ENCODE peak calls at places on chromosomes 12 and 14, in four cellular contexts. One of them, this sample, is unnamed.

GRCh38 chr14:91220581-91221000 is 23.9 kb downstream of the GPR68 start:
- DNase-seq in activated T-cell treated with anti-CD3 and anti-CD28 coated beads for 1 hour: no peak
- DNase-seq in activated B cell treated with CpG ODN at 0.5 μM for 24 hours: no peak
- DNase-seq in GM13977: no peak
- DNase-seq in this sample: no peak

GRCh38 chr12:23569388-23569787 is 380.1 kb downstream of the SOX5 start:
- DNase-seq in GM13977: no peak
- DNase-seq in activated T-cell treated with anti-CD3 and anti-CD28 coated beads for 1 hour: no peak
- DNase-seq in activated B cell treated with CpG ODN at 0.5 μM for 24 hours: no peak
- DNase-seq in this sample: no peak

GRCh38 chr14:106875503-106875902 is 1349.1 kb downstream of the TMEM121 start:
- DNase-seq in GM13977: no peak
- DNase-seq in activated T-cell treated with anti-CD3 and anti-CD28 coated beads for 1 hour: peak; percentile 16
- DNase-seq in activated B cell treated with CpG ODN at 0.5 μM for 24 hours: peak; percentile 48
- DNase-seq in this sample: no peak

GRCh38 chr14:29810657-29811056 is 117.0 kb downstream of the PRKD1 start:
- DNase-seq in GM13977: no peak
- DNase-seq in activated T-cell treated with anti-CD3 and anti-CD28 coated beads for 1 hour: no peak
- DNase-seq in activated B cell treated with CpG ODN at 0.5 μM for 24 hours: no peak
- DNase-seq in this sample: no peak

GRCh38 chr12:67344979-67345710 is 76.0 kb downstream of the CAND1 start:
- DNase-seq in GM13977: no peak
- DNase-seq in activated B cell treated with CpG ODN at 0.5 μM for 24 hours: no peak
- DNase-seq in activated T-cell treated with anti-CD3 and anti-CD28 coated beads for 1 hour: no peak
- DNase-seq in this sample: no peak

GRCh38 chr12:20415641-20416040 is 47.3 kb downstream of the PDE3A start:
- DNase-seq in activated B cell treated with CpG ODN at 0.5 μM for 24 hours: no peak
- DNase-seq in activated T-cell treated with anti-CD3 and anti-CD28 coated beads for 1 hour: no peak
- DNase-seq in GM13977: no peak
- DNase-seq in this sample: no peak

GRCh38 chr12:24111101-24111500 is 161.6 kb upstream of the SOX5 start:
- DNase-seq in activated B cell treated with CpG ODN at 0.5 μM for 24 hours: no peak
- DNase-seq in activated T-cell treated with anti-CD3 and anti-CD28 coated beads for 1 hour: no peak
- DNase-seq in GM13977: no peak
- DNase-seq in this sample: no peak

GRCh38 chr12:100798799-100799198 is 4.2 kb downstream of the ANO4 start:
- DNase-seq in activated B cell treated with CpG ODN at 0.5 μM for 24 hours: no peak
- DNase-seq in activated T-cell treated with anti-CD3 and anti-CD28 coated beads for 1 hour: no peak
- DNase-seq in GM13977: no peak
- DNase-seq in this sample: no peak

GRCh38 chr12:68557011-68557715 is 53.5 kb upstream of the RAP1B start:
- DNase-seq in activated B cell treated with CpG ODN at 0.5 μM for 24 hours: no peak
- DNase-seq in activated T-cell treated with anti-CD3 and anti-CD28 coated beads for 1 hour: no peak
- DNase-seq in GM13977: no peak
- DNase-seq in this sample: no peak

GRCh38 chr12:65306603-65307501 is 28.4 kb downstream of the MSRB3 start:
- DNase-seq in activated B cell treated with CpG ODN at 0.5 μM for 24 hours: no peak
- DNase-seq in GM13977: no peak
- DNase-seq in activated T-cell treated with anti-CD3 and anti-CD28 coated beads for 1 hour: no peak
- DNase-seq in this sample: peak; percentile 8

GRCh38 chr12:76792828-76793227 is 28.9 kb downstream of the ZDHHC17 start:
- DNase-seq in GM13977: no peak
- DNase-seq in activated T-cell treated with anti-CD3 and anti-CD28 coated beads for 1 hour: no peak
- DNase-seq in activated B cell treated with CpG ODN at 0.5 μM for 24 hours: no peak
- DNase-seq in this sample: no peak

GRCh38 chr14:34423445-34423844 is 38.6 kb downstream of the SPTSSA start:
- DNase-seq in activated B cell treated with CpG ODN at 0.5 μM for 24 hours: no peak
- DNase-seq in activated T-cell treated with anti-CD3 and anti-CD28 coated beads for 1 hour: no peak
- DNase-seq in GM13977: no peak
- DNase-seq in this sample: no peak

GRCh38 chr14:102493096-102493495 is 16.5 kb downstream of the ANKRD9 start:
- DNase-seq in activated T-cell treated with anti-CD3 and anti-CD28 coated beads for 1 hour: no peak
- DNase-seq in activated B cell treated with CpG ODN at 0.5 μM for 24 hours: no peak
- DNase-seq in GM13977: no peak
- DNase-seq in this sample: no peak

GRCh38 chr14:103871596-103872480 is 24.5 kb upstream of the PPP1R13B start:
- DNase-seq in activated T-cell treated with anti-CD3 and anti-CD28 coated beads for 1 hour: peak; percentile 75
- DNase-seq in activated B cell treated with CpG ODN at 0.5 μM for 24 hours: peak; percentile 83
- DNase-seq in GM13977: peak; percentile 96
- DNase-seq in this sample: no peak

GRCh38 chr14:54669759-54670630 is 103.1 kb downstream of the SAMD4A start:
- DNase-seq in GM13977: no peak
- DNase-seq in activated T-cell treated with anti-CD3 and anti-CD28 coated beads for 1 hour: no peak
- DNase-seq in activated B cell treated with CpG ODN at 0.5 μM for 24 hours: no peak
- DNase-seq in this sample: no peak

GRCh38 chr14:33348510-33348909 is 409.8 kb downstream of the NPAS3 start:
- DNase-seq in GM13977: no peak
- DNase-seq in activated B cell treated with CpG ODN at 0.5 μM for 24 hours: no peak
- DNase-seq in activated T-cell treated with anti-CD3 and anti-CD28 coated beads for 1 hour: no peak
- DNase-seq in this sample: no peak

GRCh38 chr14:74261288-74261687 is 22.0 kb downstream of the VSX2 start:
- DNase-seq in GM13977: no peak
- DNase-seq in activated T-cell treated with anti-CD3 and anti-CD28 coated beads for 1 hour: no peak
- DNase-seq in activated B cell treated with CpG ODN at 0.5 μM for 24 hours: no peak
- DNase-seq in this sample: no peak

GRCh38 chr14:69586420-69586819 is 11.7 kb upstream of the CCDC177 start:
- DNase-seq in activated T-cell treated with anti-CD3 and anti-CD28 coated beads for 1 hour: no peak
- DNase-seq in GM13977: no peak
- DNase-seq in activated B cell treated with CpG ODN at 0.5 μM for 24 hours: no peak
- DNase-seq in this sample: no peak